ENCODE peak calls at places on chromosomes 2 and 18, in five cellular contexts. One of them, this sample, is unnamed.
A peak's percentile ranks its signal among the peaks of the same experiment; 100 is the strongest.

GRCh38 chr2:98461650-98462049 is 17.0 kb downstream of the INPP4A start:
- DNase-seq in HEK293T: no peak
- DNase-seq in tibial artery: no peak
- DNase-seq in NCI-H460: no peak
- DNase-seq in stimulated activated CD8-positive, alpha-beta memory T cell treated with anti-CD3 and anti-CD28 coated beads, Interleukin-7, amount 100 ng/mL, for 24 hours: no peak
- DNase-seq in this sample: no peak

GRCh38 chr2:79887747-79888374 is 375.0 kb downstream of the CTNNA2 start:
- DNase-seq in HEK293T: peak; percentile 41
- DNase-seq in tibial artery: no peak
- DNase-seq in NCI-H460: peak; percentile 61
- DNase-seq in stimulated activated CD8-positive, alpha-beta memory T cell treated with anti-CD3 and anti-CD28 coated beads, Interleukin-7, amount 100 ng/mL, for 24 hours: no peak
- DNase-seq in this sample: peak; percentile 76

GRCh38 chr2:203656522-203657287 is 49.7 kb upstream of the CD28 start:
- DNase-seq in HEK293T: no peak
- DNase-seq in tibial artery: peak; percentile 78
- DNase-seq in NCI-H460: peak; percentile 93
- DNase-seq in stimulated activated CD8-positive, alpha-beta memory T cell treated with anti-CD3 and anti-CD28 coated beads, Interleukin-7, amount 100 ng/mL, for 24 hours: no peak
- DNase-seq in this sample: no peak

GRCh38 chr2:56102866-56103265 is 80.9 kb upstream of the CCDC85A start:
- DNase-seq in HEK293T: no peak
- DNase-seq in tibial artery: no peak
- DNase-seq in NCI-H460: no peak
- DNase-seq in stimulated activated CD8-positive, alpha-beta memory T cell treated with anti-CD3 and anti-CD28 coated beads, Interleukin-7, amount 100 ng/mL, for 24 hours: no peak
- DNase-seq in this sample: no peak

GRCh38 chr2:121254748-121255147 is 30.3 kb downstream of the TFCP2L1 start:
- DNase-seq in HEK293T: no peak
- DNase-seq in tibial artery: no peak
- DNase-seq in NCI-H460: no peak
- DNase-seq in stimulated activated CD8-positive, alpha-beta memory T cell treated with anti-CD3 and anti-CD28 coated beads, Interleukin-7, amount 100 ng/mL, for 24 hours: no peak
- DNase-seq in this sample: no peak

GRCh38 chr2:52034706-52035105 is 1002.8 kb upstream of the NRXN1 start:
- DNase-seq in HEK293T: no peak
- DNase-seq in tibial artery: no peak
- DNase-seq in NCI-H460: no peak
- DNase-seq in stimulated activated CD8-positive, alpha-beta memory T cell treated with anti-CD3 and anti-CD28 coated beads, Interleukin-7, amount 100 ng/mL, for 24 hours: no peak
- DNase-seq in this sample: no peak

GRCh38 chr2:9473985-9474360 is 378 bp upstream of the IAH1 start:
- DNase-seq in HEK293T: no peak
- DNase-seq in tibial artery: peak; percentile 83
- DNase-seq in NCI-H460: no peak
- DNase-seq in stimulated activated CD8-positive, alpha-beta memory T cell treated with anti-CD3 and anti-CD28 coated beads, Interleukin-7, amount 100 ng/mL, for 24 hours: peak; percentile 27
- DNase-seq in this sample: peak; percentile 40

GRCh38 chr2:216888086-216888485 is 28.2 kb upstream of the TNP1 start:
- DNase-seq in HEK293T: no peak
- DNase-seq in tibial artery: no peak
- DNase-seq in NCI-H460: no peak
- DNase-seq in stimulated activated CD8-positive, alpha-beta memory T cell treated with anti-CD3 and anti-CD28 coated beads, Interleukin-7, amount 100 ng/mL, for 24 hours: no peak
- DNase-seq in this sample: no peak

GRCh38 chr2:218478544-218478943 is 59.6 kb downstream of the VIL1 start:
- DNase-seq in HEK293T: no peak
- DNase-seq in tibial artery: no peak
- DNase-seq in NCI-H460: no peak
- DNase-seq in stimulated activated CD8-positive, alpha-beta memory T cell treated with anti-CD3 and anti-CD28 coated beads, Interleukin-7, amount 100 ng/mL, for 24 hours: no peak
- DNase-seq in this sample: no peak

GRCh38 chr18:3466051-3466450 is 16.1 kb downstream of the TGIF1 start:
- DNase-seq in HEK293T: no peak
- DNase-seq in tibial artery: no peak
- DNase-seq in NCI-H460: no peak
- DNase-seq in stimulated activated CD8-positive, alpha-beta memory T cell treated with anti-CD3 and anti-CD28 coated beads, Interleukin-7, amount 100 ng/mL, for 24 hours: no peak
- DNase-seq in this sample: no peak

GRCh38 chr18:5058768-5059539 is 138.1 kb downstream of the AKAIN1 start:
- DNase-seq in HEK293T: no peak
- DNase-seq in tibial artery: no peak
- DNase-seq in NCI-H460: no peak
- DNase-seq in stimulated activated CD8-positive, alpha-beta memory T cell treated with anti-CD3 and anti-CD28 coated beads, Interleukin-7, amount 100 ng/mL, for 24 hours: no peak
- DNase-seq in this sample: no peak

GRCh38 chr2:239762742-239763269 is 262.3 kb downstream of the NDUFA10 start:
- DNase-seq in HEK293T: no peak
- DNase-seq in tibial artery: peak; percentile 75
- DNase-seq in NCI-H460: no peak
- DNase-seq in stimulated activated CD8-positive, alpha-beta memory T cell treated with anti-CD3 and anti-CD28 coated beads, Interleukin-7, amount 100 ng/mL, for 24 hours: no peak
- DNase-seq in this sample: no peak

GRCh38 chr2:30373881-30374302 is 73.2 kb upstream of the LCLAT1 start:
- DNase-seq in HEK293T: no peak
- DNase-seq in tibial artery: no peak
- DNase-seq in NCI-H460: no peak
- DNase-seq in stimulated activated CD8-positive, alpha-beta memory T cell treated with anti-CD3 and anti-CD28 coated beads, Interleukin-7, amount 100 ng/mL, for 24 hours: no peak
- DNase-seq in this sample: no peak

GRCh38 chr2:134104754-134105153 is 149.1 kb upstream of the MGAT5 start:
- DNase-seq in HEK293T: no peak
- DNase-seq in tibial artery: no peak
- DNase-seq in NCI-H460: no peak
- DNase-seq in stimulated activated CD8-positive, alpha-beta memory T cell treated with anti-CD3 and anti-CD28 coated beads, Interleukin-7, amount 100 ng/mL, for 24 hours: no peak
- DNase-seq in this sample: no peak

GRCh38 chr2:219168932-219169331 is 897 bp downstream of the SLC23A3 start:
- DNase-seq in HEK293T: no peak
- DNase-seq in tibial artery: no peak
- DNase-seq in NCI-H460: no peak
- DNase-seq in stimulated activated CD8-positive, alpha-beta memory T cell treated with anti-CD3 and anti-CD28 coated beads, Interleukin-7, amount 100 ng/mL, for 24 hours: no peak
- DNase-seq in this sample: no peak

GRCh38 chr2:119011162-119011909 is 69.3 kb downstream of the MARCO start:
- DNase-seq in HEK293T: peak; percentile 74
- DNase-seq in tibial artery: no peak
- DNase-seq in NCI-H460: peak; percentile 26
- DNase-seq in stimulated activated CD8-positive, alpha-beta memory T cell treated with anti-CD3 and anti-CD28 coated beads, Interleukin-7, amount 100 ng/mL, for 24 hours: no peak
- DNase-seq in this sample: peak; percentile 16

This sample was measured in cerebellar cortex.